ENCODE peak calls at places on chromosomes 1 and 21, in five cellular contexts. Z, O, F, E and N are unnamed samples.

GRCh38 chr1:78840447-78841251 is 165.9 kb downstream of the ADGRL4 start:
- DNase-seq in F (peak; percentile 54), O (peak; percentile 47), E (no peak), Z (no peak), N (peak; percentile 82)

GRCh38 chr1:67647814-67648358 is 37.1 kb upstream of the GADD45A start:
- DNase-seq in F (no peak), E (no peak), Z (no peak), O (no peak), N (no peak)

GRCh38 chr1:182143825-182144661 is 82.5 kb upstream of the ZNF648 start:
- DNase-seq in O (peak; percentile 22), Z (no peak), F (peak; percentile 72), E (no peak), N (peak; percentile 91)

GRCh38 chr1:187096689-187097088 is 267.9 kb downstream of the PLA2G4A start:
- DNase-seq in E (no peak), Z (no peak), O (no peak), F (no peak), N (no peak)

GRCh38 chr1:157775101-157775870 is 1.6 kb downstream of the FCRL2 start:
- DNase-seq in F (no peak), O (no peak), Z (no peak), E (no peak), N (no peak)

GRCh38 chr1:77392486-77392885 is 110.7 kb downstream of the AK5 start:
- DNase-seq in F (no peak), Z (no peak), E (no peak), O (no peak), N (no peak)

GRCh38 chr1:48831579-48831978 is 54.9 kb upstream of the BEND5 start:
- DNase-seq in E (no peak), F (no peak), O (no peak), Z (no peak), N (no peak)

GRCh38 chr21:39373634-39374033 is 24.7 kb upstream of the HMGN1 start:
- DNase-seq in E (no peak), F (no peak), O (no peak), Z (peak; percentile 27), N (no peak)

GRCh38 chr1:159653201-159653600 is 61.2 kb downstream of the CRP start:
- DNase-seq in O (no peak), E (no peak), Z (no peak), F (no peak), N (no peak)

GRCh38 chr1:5756434-5757176 is 235.6 kb downstream of the NPHP4 start:
- DNase-seq in Z (no peak), O (no peak), E (no peak), F (no peak), N (no peak)

GRCh38 chr1:86018311-86018923 is 138.2 kb downstream of the COL24A1 start:
- DNase-seq in Z (peak; percentile 1), F (no peak), E (no peak), O (no peak), N (no peak)